ENCODE peak calls at places on chromosomes 4 and X, in ten cellular contexts. K is endothelial cell of umbilical vein; L is thoracic aorta; E is transverse colon; C is Peyer's patch; Y is heart right ventricle; R is small intestine; S is MM.1S; Q is suprapubic skin; P is CD8-positive, alpha-beta memory T cell. J is an unnamed sample.

GRCh38 chr4:113083346-113083745 is 33.9 kb downstream of the ANK2 start:
- DNase-seq in L (no peak), Q (no peak), C (no peak), P (no peak), E (no peak), S (no peak), K (no peak), Y (no peak), R (no peak), J (no peak)

GRCh38 chrX:115595049-115595448 is 34.1 kb downstream of the PLS3 start:
- DNase-seq in L (no peak), K (peak; percentile 71), C (no peak), S (no peak), E (no peak), R (no peak), P (no peak), Y (no peak), Q (no peak), J (no peak)

GRCh38 chr4:3656441-3657376 is 109.5 kb upstream of the ADRA2C start:
- DNase-seq in Q (no peak), E (no peak), L (no peak), Y (no peak), C (no peak), R (no peak), P (no peak), K (no peak), S (no peak), J (no peak)

GRCh38 chr4:112098841-112099240 is 46.4 kb upstream of the FAM241A start:
- DNase-seq in Y (no peak), P (no peak), K (no peak), E (no peak), S (no peak), L (no peak), R (no peak), Q (no peak), C (no peak), J (no peak)

GRCh38 chr4:109294006-109294405 is 8.5 kb downstream of the COL25A1 start:
- DNase-seq in Y (no peak), C (no peak), E (no peak), P (no peak), L (no peak), Q (no peak), S (peak; percentile 66), K (no peak), R (peak; percentile 20), J (no peak)

GRCh38 chrX:119374736-119375135 is 24.4 kb upstream of the SLC25A43 start:
- DNase-seq in Q (no peak), S (no peak), L (no peak), P (no peak), K (peak; percentile 5), E (no peak), C (no peak), Y (no peak), R (no peak), J (peak; percentile 6)

GRCh38 chr4:172666711-172667368 is 501.8 kb upstream of the GALNT7 start:
- DNase-seq in P (no peak), R (no peak), S (no peak), K (no peak), Y (no peak), Q (no peak), C (no peak), L (no peak), E (no peak), J (peak; percentile 77)

GRCh38 chr4:73648478-73648877 is 28.2 kb upstream of the RASSF6 start:
- DNase-seq in P (no peak), Y (no peak), Q (no peak), E (no peak), C (no peak), L (no peak), R (peak; percentile 37), K (no peak), S (no peak), J (no peak)

GRCh38 chrX:139802048-139802447 is 94.1 kb upstream of the MCF2 start:
- DNase-seq in C (no peak), Q (no peak), S (no peak), E (no peak), P (no peak), K (no peak), L (no peak), Y (no peak), R (no peak), J (no peak)

GRCh38 chr4:148854203-148854602 is 412.0 kb upstream of the NR3C2 start:
- DNase-seq in L (no peak), K (no peak), R (peak; percentile 64), C (no peak), Q (no peak), P (no peak), S (no peak), E (no peak), Y (no peak), J (no peak)

GRCh38 chr4:130403221-130403620 is 1307.3 kb downstream of the C4orf33 start:
- DNase-seq in R (no peak), L (no peak), Q (no peak), E (no peak), P (no peak), Y (no peak), K (no peak), C (no peak), S (no peak), J (no peak)

GRCh38 chrX:71636438-71637252 is 18.3 kb upstream of the CXCR3 start:
- DNase-seq in R (no peak), K (peak; percentile 53), Y (no peak), E (peak; percentile 21), C (no peak), Q (no peak), S (peak; percentile 83), L (no peak), P (no peak), J (no peak)

GRCh38 chr4:6916587-6917444 is 7.2 kb downstream of the TBC1D14 start:
- DNase-seq in Q (peak; percentile 70), R (peak; percentile 90), K (peak; percentile 20), L (no peak), S (no peak), C (peak; percentile 92), P (peak; percentile 49), E (peak; percentile 80), Y (no peak), J (peak; percentile 10)
- H3K4me1 ChIP-seq in Q (peaks cover 37% of the 10 kb centered on the region), R (peaks cover 11% of the 10 kb centered on the region), K (peaks cover 18% of the 10 kb centered on the region), L (peaks cover 34% of the 10 kb centered on the region), S (no peaks in the 10 kb centered on the region), C (peaks cover 61% of the 10 kb centered on the region), P (peaks cover 67% of the 10 kb centered on the region), E (peaks cover 56% of the 10 kb centered on the region), Y (peaks cover 12% of the 10 kb centered on the region), J (no peaks in the 10 kb centered on the region)

DNA sequence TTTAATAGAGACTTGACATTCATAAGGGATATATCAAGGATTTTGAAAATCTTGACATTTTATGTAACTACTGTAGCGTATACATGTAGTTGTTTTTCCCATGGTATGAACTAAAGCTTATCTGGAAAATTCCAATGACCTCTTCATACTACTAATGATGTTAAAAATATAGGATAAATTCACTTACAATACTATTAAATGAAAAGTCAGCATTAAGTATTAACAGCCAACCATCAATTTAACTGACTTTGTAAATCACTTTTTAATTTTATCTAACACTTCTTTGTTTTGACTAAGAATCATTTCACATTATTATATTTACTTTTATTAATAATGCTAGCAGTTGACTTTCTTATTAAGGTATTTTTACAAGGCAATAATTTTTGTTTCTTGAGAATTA is 34.2 kb downstream of the DCK start:
- DNase-seq in S (no peak), L (no peak), Q (no peak), R (no peak), P (no peak), Y (no peak), E (no peak), K (no peak), C (no peak), J (no peak)
- H3K36me3 ChIP-seq in S (peaks cover 8% of the 10 kb centered on the region), L (peaks cover 4% of the 10 kb centered on the region), Q (peaks cover 30% of the 10 kb centered on the region), R (peaks cover 5% of the 10 kb centered on the region), P (peaks cover 9% of the 10 kb centered on the region), Y (no peaks in the 10 kb centered on the region), E (no peaks in the 10 kb centered on the region), K (peaks cover 9% of the 10 kb centered on the region), C (no peaks in the 10 kb centered on the region), J (no peaks in the 10 kb centered on the region)

GRCh38 chrX:16143968-16144367 is 20.6 kb downstream of the GRPR start:
- DNase-seq in K (no peak), Y (no peak), R (no peak), L (no peak), E (no peak), P (no peak), S (no peak), C (no peak), Q (no peak), J (no peak)

GRCh38 chrX:16138108-16138427 is 14.7 kb downstream of the GRPR start:
- DNase-seq in P (no peak), S (no peak), E (no peak), C (no peak), R (no peak), L (no peak), Y (no peak), Q (no peak), K (peak; percentile 2), J (no peak)

GRCh38 chrX:16140983-16141382 is 17.6 kb downstream of the GRPR start:
- DNase-seq in L (no peak), R (no peak), K (no peak), E (no peak), Q (no peak), C (no peak), Y (no peak), S (no peak), P (no peak), J (no peak)

GRCh38 chrX:16137416-16138107 is 14.2 kb downstream of the GRPR start:
- DNase-seq in L (no peak), R (no peak), E (no peak), Y (no peak), Q (no peak), S (no peak), P (no peak), C (no peak), K (no peak), J (no peak)

DNA sequence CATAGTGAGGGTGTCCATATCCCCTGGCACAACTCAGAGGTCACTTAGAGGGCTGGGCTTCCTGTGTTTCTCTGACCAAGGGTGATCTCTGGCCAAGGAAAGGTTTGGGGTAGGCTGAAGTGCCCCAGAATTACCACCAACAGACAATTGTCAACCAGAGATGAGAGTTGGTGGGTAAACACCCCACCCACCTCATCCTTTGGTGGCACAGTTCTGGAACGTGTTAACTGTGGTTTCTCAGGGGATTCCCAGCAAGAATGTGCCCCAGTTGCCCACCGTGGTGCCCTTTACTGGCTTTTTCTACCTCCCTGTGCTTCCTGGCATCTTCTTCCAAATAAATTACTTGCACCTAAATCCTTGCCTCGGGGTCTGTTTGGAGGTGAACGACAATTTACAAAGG is 17.1 kb downstream of the GRPR start:
- DNase-seq in L (no peak), R (no peak), E (no peak), Y (no peak), S (no peak), K (no peak), P (no peak), Q (no peak), C (no peak), J (no peak)
- H3K27me3 ChIP-seq in L (no peaks in the 10 kb centered on the region), R (no peaks in the 10 kb centered on the region), E (no peaks in the 10 kb centered on the region), Y (no peaks in the 10 kb centered on the region), S (no peaks in the 10 kb centered on the region), K (no peaks in the 10 kb centered on the region), P (no peaks in the 10 kb centered on the region), Q (no peaks in the 10 kb centered on the region), C (no peaks in the 10 kb centered on the region), J (peaks cover 18% of the 10 kb centered on the region)

DNA sequence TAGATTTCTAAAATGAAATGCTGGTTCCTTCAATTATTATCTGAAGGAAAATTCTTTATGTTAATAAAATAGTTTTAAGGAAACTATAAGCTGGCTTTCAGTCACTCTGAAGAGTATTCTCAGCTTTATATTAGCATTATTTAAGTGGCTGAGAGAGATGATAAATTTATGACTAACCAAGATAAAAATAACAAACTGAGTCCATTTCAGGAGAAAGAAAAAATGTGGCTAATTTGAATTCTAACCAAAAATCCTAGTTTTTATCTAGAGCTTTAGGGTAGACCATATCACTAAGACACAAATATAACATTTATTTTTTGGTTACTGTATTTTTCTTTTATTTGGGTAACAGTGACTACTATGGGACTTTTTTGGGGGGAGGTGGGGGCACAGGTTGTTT is 59.4 kb upstream of the NAP1L5 start:
- DNase-seq in E (no peak), K (no peak), C (no peak), L (no peak), Y (no peak), S (no peak), Q (no peak), P (no peak), R (no peak), J (no peak)
- H3K4me1 ChIP-seq in E (no peaks in the 10 kb centered on the region), K (no peaks in the 10 kb centered on the region), C (peaks cover 8% of the 10 kb centered on the region), L (peaks cover 36% of the 10 kb centered on the region), Y (peaks cover 13% of the 10 kb centered on the region), S (peaks cover 4% of the 10 kb centered on the region), Q (peaks cover 16% of the 10 kb centered on the region), P (no peaks in the 10 kb centered on the region), R (peaks cover 6% of the 10 kb centered on the region), J (peaks cover 35% of the 10 kb centered on the region)